ENCODE peak calls at places on chromosomes 13 and 19, in five cellular contexts. One of them, this sample, is unnamed.

GRCh38 chr13:77994166-77994565 is 75.5 kb upstream of the EDNRB start:
- DNase-seq in activated CD4-positive, alpha-beta T cell treated with anti-CD3 and anti-CD28 coated beads, Interleukin-2, amount 50 U/mL, for 24 hours: no peak
- DNase-seq in HFFc6: no peak
- DNase-seq in activated naive CD4-positive, alpha-beta T cell treated with anti-CD3 and anti-CD28 coated beads, Interleukin-2, amount 10 ng/mL, durations not matched to agents 7 days and 5 days: no peak
- DNase-seq in activated naive CD8-positive, alpha-beta T cell treated with anti-CD3 and anti-CD28 coated beads, Interleukin-2, amount 50 U/mL, for 24 hours: no peak
- DNase-seq in this sample: no peak

GRCh38 chr19:35760711-35761349 is 2.9 kb downstream of the PROSER3 start:
- DNase-seq in activated CD4-positive, alpha-beta T cell treated with anti-CD3 and anti-CD28 coated beads, Interleukin-2, amount 50 U/mL, for 24 hours: no peak
- DNase-seq in HFFc6: no peak
- DNase-seq in activated naive CD4-positive, alpha-beta T cell treated with anti-CD3 and anti-CD28 coated beads, Interleukin-2, amount 10 ng/mL, durations not matched to agents 7 days and 5 days: no peak
- DNase-seq in activated naive CD8-positive, alpha-beta T cell treated with anti-CD3 and anti-CD28 coated beads, Interleukin-2, amount 50 U/mL, for 24 hours: no peak
- DNase-seq in this sample: no peak

GRCh38 chr13:99496322-99497142 is 4.7 kb upstream of the TM9SF2 start:
- DNase-seq in activated CD4-positive, alpha-beta T cell treated with anti-CD3 and anti-CD28 coated beads, Interleukin-2, amount 50 U/mL, for 24 hours: peak
- DNase-seq in HFFc6: peak
- DNase-seq in activated naive CD4-positive, alpha-beta T cell treated with anti-CD3 and anti-CD28 coated beads, Interleukin-2, amount 10 ng/mL, durations not matched to agents 7 days and 5 days: peak
- DNase-seq in activated naive CD8-positive, alpha-beta T cell treated with anti-CD3 and anti-CD28 coated beads, Interleukin-2, amount 50 U/mL, for 24 hours: peak
- DNase-seq in this sample: peak

GRCh38 chr19:12899891-12900518 is 9.0 kb downstream of the GCDH start:
- DNase-seq in activated CD4-positive, alpha-beta T cell treated with anti-CD3 and anti-CD28 coated beads, Interleukin-2, amount 50 U/mL, for 24 hours: no peak
- DNase-seq in HFFc6: no peak
- DNase-seq in activated naive CD4-positive, alpha-beta T cell treated with anti-CD3 and anti-CD28 coated beads, Interleukin-2, amount 10 ng/mL, durations not matched to agents 7 days and 5 days: no peak
- DNase-seq in activated naive CD8-positive, alpha-beta T cell treated with anti-CD3 and anti-CD28 coated beads, Interleukin-2, amount 50 U/mL, for 24 hours: peak
- DNase-seq in this sample: peak

GRCh38 chr19:44753932-44754742 is 5.6 kb downstream of the BCL3 start:
- DNase-seq in activated CD4-positive, alpha-beta T cell treated with anti-CD3 and anti-CD28 coated beads, Interleukin-2, amount 50 U/mL, for 24 hours: peak
- DNase-seq in HFFc6: peak
- DNase-seq in activated naive CD4-positive, alpha-beta T cell treated with anti-CD3 and anti-CD28 coated beads, Interleukin-2, amount 10 ng/mL, durations not matched to agents 7 days and 5 days: peak
- DNase-seq in activated naive CD8-positive, alpha-beta T cell treated with anti-CD3 and anti-CD28 coated beads, Interleukin-2, amount 50 U/mL, for 24 hours: peak
- DNase-seq in this sample: peak

GRCh38 chr13:105177265-105177900 is 1358.1 kb downstream of the EFNB2 start:
- DNase-seq in activated CD4-positive, alpha-beta T cell treated with anti-CD3 and anti-CD28 coated beads, Interleukin-2, amount 50 U/mL, for 24 hours: no peak
- DNase-seq in HFFc6: no peak
- DNase-seq in activated naive CD4-positive, alpha-beta T cell treated with anti-CD3 and anti-CD28 coated beads, Interleukin-2, amount 10 ng/mL, durations not matched to agents 7 days and 5 days: no peak
- DNase-seq in activated naive CD8-positive, alpha-beta T cell treated with anti-CD3 and anti-CD28 coated beads, Interleukin-2, amount 50 U/mL, for 24 hours: no peak
- DNase-seq in this sample: no peak

GRCh38 chr13:110648155-110648819 is 32.9 kb downstream of the NAXD start:
- DNase-seq in activated CD4-positive, alpha-beta T cell treated with anti-CD3 and anti-CD28 coated beads, Interleukin-2, amount 50 U/mL, for 24 hours: no peak
- DNase-seq in HFFc6: no peak
- DNase-seq in activated naive CD4-positive, alpha-beta T cell treated with anti-CD3 and anti-CD28 coated beads, Interleukin-2, amount 10 ng/mL, durations not matched to agents 7 days and 5 days: no peak
- DNase-seq in activated naive CD8-positive, alpha-beta T cell treated with anti-CD3 and anti-CD28 coated beads, Interleukin-2, amount 50 U/mL, for 24 hours: no peak
- DNase-seq in this sample: no peak

GRCh38 chr13:21106089-21106488 is 44.7 kb upstream of the LATS2 start:
- DNase-seq in activated CD4-positive, alpha-beta T cell treated with anti-CD3 and anti-CD28 coated beads, Interleukin-2, amount 50 U/mL, for 24 hours: no peak
- DNase-seq in HFFc6: peak
- DNase-seq in activated naive CD4-positive, alpha-beta T cell treated with anti-CD3 and anti-CD28 coated beads, Interleukin-2, amount 10 ng/mL, durations not matched to agents 7 days and 5 days: no peak
- DNase-seq in activated naive CD8-positive, alpha-beta T cell treated with anti-CD3 and anti-CD28 coated beads, Interleukin-2, amount 50 U/mL, for 24 hours: no peak
- DNase-seq in this sample: no peak

GRCh38 chr13:88014527-88014926 is 343.4 kb downstream of the SLITRK5 start:
- DNase-seq in activated CD4-positive, alpha-beta T cell treated with anti-CD3 and anti-CD28 coated beads, Interleukin-2, amount 50 U/mL, for 24 hours: no peak
- DNase-seq in HFFc6: no peak
- DNase-seq in activated naive CD4-positive, alpha-beta T cell treated with anti-CD3 and anti-CD28 coated beads, Interleukin-2, amount 10 ng/mL, durations not matched to agents 7 days and 5 days: no peak
- DNase-seq in activated naive CD8-positive, alpha-beta T cell treated with anti-CD3 and anti-CD28 coated beads, Interleukin-2, amount 50 U/mL, for 24 hours: no peak
- DNase-seq in this sample: no peak

GRCh38 chr13:55516610-55517009 is 1624.1 kb upstream of the PRR20A start:
- DNase-seq in activated CD4-positive, alpha-beta T cell treated with anti-CD3 and anti-CD28 coated beads, Interleukin-2, amount 50 U/mL, for 24 hours: no peak
- DNase-seq in HFFc6: no peak
- DNase-seq in activated naive CD4-positive, alpha-beta T cell treated with anti-CD3 and anti-CD28 coated beads, Interleukin-2, amount 10 ng/mL, durations not matched to agents 7 days and 5 days: no peak
- DNase-seq in activated naive CD8-positive, alpha-beta T cell treated with anti-CD3 and anti-CD28 coated beads, Interleukin-2, amount 50 U/mL, for 24 hours: no peak
- DNase-seq in this sample: no peak

GRCh38 chr19:36797786-36798108 is 25.1 kb upstream of the ZNF850 start:
- DNase-seq in activated CD4-positive, alpha-beta T cell treated with anti-CD3 and anti-CD28 coated beads, Interleukin-2, amount 50 U/mL, for 24 hours: no peak
- DNase-seq in HFFc6: no peak
- DNase-seq in activated naive CD4-positive, alpha-beta T cell treated with anti-CD3 and anti-CD28 coated beads, Interleukin-2, amount 10 ng/mL, durations not matched to agents 7 days and 5 days: no peak
- DNase-seq in activated naive CD8-positive, alpha-beta T cell treated with anti-CD3 and anti-CD28 coated beads, Interleukin-2, amount 50 U/mL, for 24 hours: no peak
- DNase-seq in this sample: no peak

GRCh38 chr19:34393629-34394028 is 10.6 kb upstream of the PDCD2L start:
- DNase-seq in activated CD4-positive, alpha-beta T cell treated with anti-CD3 and anti-CD28 coated beads, Interleukin-2, amount 50 U/mL, for 24 hours: no peak
- DNase-seq in HFFc6: no peak
- DNase-seq in activated naive CD4-positive, alpha-beta T cell treated with anti-CD3 and anti-CD28 coated beads, Interleukin-2, amount 10 ng/mL, durations not matched to agents 7 days and 5 days: no peak
- DNase-seq in activated naive CD8-positive, alpha-beta T cell treated with anti-CD3 and anti-CD28 coated beads, Interleukin-2, amount 50 U/mL, for 24 hours: no peak
- DNase-seq in this sample: no peak

GRCh38 chr13:48533207-48533499 is 273 bp upstream of the RCBTB2 start:
- DNase-seq in activated CD4-positive, alpha-beta T cell treated with anti-CD3 and anti-CD28 coated beads, Interleukin-2, amount 50 U/mL, for 24 hours: no peak
- DNase-seq in HFFc6: no peak
- DNase-seq in activated naive CD4-positive, alpha-beta T cell treated with anti-CD3 and anti-CD28 coated beads, Interleukin-2, amount 10 ng/mL, durations not matched to agents 7 days and 5 days: no peak
- DNase-seq in activated naive CD8-positive, alpha-beta T cell treated with anti-CD3 and anti-CD28 coated beads, Interleukin-2, amount 50 U/mL, for 24 hours: no peak
- DNase-seq in this sample: no peak

GRCh38 chr13:21013682-21014038 is 47.7 kb downstream of the LATS2 start:
- DNase-seq in activated CD4-positive, alpha-beta T cell treated with anti-CD3 and anti-CD28 coated beads, Interleukin-2, amount 50 U/mL, for 24 hours: no peak
- DNase-seq in HFFc6: no peak
- DNase-seq in activated naive CD4-positive, alpha-beta T cell treated with anti-CD3 and anti-CD28 coated beads, Interleukin-2, amount 10 ng/mL, durations not matched to agents 7 days and 5 days: no peak
- DNase-seq in activated naive CD8-positive, alpha-beta T cell treated with anti-CD3 and anti-CD28 coated beads, Interleukin-2, amount 50 U/mL, for 24 hours: no peak
- DNase-seq in this sample: no peak

GRCh38 chr13:48333976-48334375 is 30.4 kb downstream of the RB1 start:
- DNase-seq in activated CD4-positive, alpha-beta T cell treated with anti-CD3 and anti-CD28 coated beads, Interleukin-2, amount 50 U/mL, for 24 hours: no peak
- DNase-seq in HFFc6: peak
- DNase-seq in activated naive CD4-positive, alpha-beta T cell treated with anti-CD3 and anti-CD28 coated beads, Interleukin-2, amount 10 ng/mL, durations not matched to agents 7 days and 5 days: no peak
- DNase-seq in activated naive CD8-positive, alpha-beta T cell treated with anti-CD3 and anti-CD28 coated beads, Interleukin-2, amount 50 U/mL, for 24 hours: no peak
- DNase-seq in this sample: no peak

GRCh38 chr19:41718761-41719160 is 10.3 kb downstream of the CEACAM5 start:
- DNase-seq in activated CD4-positive, alpha-beta T cell treated with anti-CD3 and anti-CD28 coated beads, Interleukin-2, amount 50 U/mL, for 24 hours: no peak
- DNase-seq in HFFc6: no peak
- DNase-seq in activated naive CD4-positive, alpha-beta T cell treated with anti-CD3 and anti-CD28 coated beads, Interleukin-2, amount 10 ng/mL, durations not matched to agents 7 days and 5 days: no peak
- DNase-seq in activated naive CD8-positive, alpha-beta T cell treated with anti-CD3 and anti-CD28 coated beads, Interleukin-2, amount 50 U/mL, for 24 hours: no peak
- DNase-seq in this sample: no peak

GRCh38 chr19:35669974-35670373 is 3.7 kb downstream of the UPK1A start:
- DNase-seq in activated CD4-positive, alpha-beta T cell treated with anti-CD3 and anti-CD28 coated beads, Interleukin-2, amount 50 U/mL, for 24 hours: no peak
- DNase-seq in HFFc6: no peak
- DNase-seq in activated naive CD4-positive, alpha-beta T cell treated with anti-CD3 and anti-CD28 coated beads, Interleukin-2, amount 10 ng/mL, durations not matched to agents 7 days and 5 days: no peak
- DNase-seq in activated naive CD8-positive, alpha-beta T cell treated with anti-CD3 and anti-CD28 coated beads, Interleukin-2, amount 50 U/mL, for 24 hours: no peak
- DNase-seq in this sample: no peak

GRCh38 chr13:109818891-109819290 is 32.5 kb upstream of the IRS2 start:
- DNase-seq in activated CD4-positive, alpha-beta T cell treated with anti-CD3 and anti-CD28 coated beads, Interleukin-2, amount 50 U/mL, for 24 hours: no peak
- DNase-seq in HFFc6: peak
- DNase-seq in activated naive CD4-positive, alpha-beta T cell treated with anti-CD3 and anti-CD28 coated beads, Interleukin-2, amount 10 ng/mL, durations not matched to agents 7 days and 5 days: no peak
- DNase-seq in activated naive CD8-positive, alpha-beta T cell treated with anti-CD3 and anti-CD28 coated beads, Interleukin-2, amount 50 U/mL, for 24 hours: no peak
- DNase-seq in this sample: no peak

GRCh38 chr19:52273301-52273700 is 3.9 kb downstream of the ZNF766 start:
- DNase-seq in activated CD4-positive, alpha-beta T cell treated with anti-CD3 and anti-CD28 coated beads, Interleukin-2, amount 50 U/mL, for 24 hours: no peak
- DNase-seq in HFFc6: no peak
- DNase-seq in activated naive CD4-positive, alpha-beta T cell treated with anti-CD3 and anti-CD28 coated beads, Interleukin-2, amount 10 ng/mL, durations not matched to agents 7 days and 5 days: no peak
- DNase-seq in activated naive CD8-positive, alpha-beta T cell treated with anti-CD3 and anti-CD28 coated beads, Interleukin-2, amount 50 U/mL, for 24 hours: no peak
- DNase-seq in this sample: no peak

GRCh38 chr13:76815344-76815743 is 70.9 kb downstream of the KCTD12 start:
- DNase-seq in activated CD4-positive, alpha-beta T cell treated with anti-CD3 and anti-CD28 coated beads, Interleukin-2, amount 50 U/mL, for 24 hours: no peak
- DNase-seq in HFFc6: no peak
- DNase-seq in activated naive CD4-positive, alpha-beta T cell treated with anti-CD3 and anti-CD28 coated beads, Interleukin-2, amount 10 ng/mL, durations not matched to agents 7 days and 5 days: no peak
- DNase-seq in activated naive CD8-positive, alpha-beta T cell treated with anti-CD3 and anti-CD28 coated beads, Interleukin-2, amount 50 U/mL, for 24 hours: no peak
- DNase-seq in this sample: no peak

GRCh38 chr19:45352471-45352870 is 11.9 kb downstream of the KLC3 start:
- DNase-seq in activated CD4-positive, alpha-beta T cell treated with anti-CD3 and anti-CD28 coated beads, Interleukin-2, amount 50 U/mL, for 24 hours: no peak
- DNase-seq in HFFc6: no peak
- DNase-seq in activated naive CD4-positive, alpha-beta T cell treated with anti-CD3 and anti-CD28 coated beads, Interleukin-2, amount 10 ng/mL, durations not matched to agents 7 days and 5 days: no peak
- DNase-seq in activated naive CD8-positive, alpha-beta T cell treated with anti-CD3 and anti-CD28 coated beads, Interleukin-2, amount 50 U/mL, for 24 hours: no peak
- DNase-seq in this sample: no peak

GRCh38 chr13:72101768-72102400 is 234.9 kb upstream of the DACH1 start:
- DNase-seq in activated CD4-positive, alpha-beta T cell treated with anti-CD3 and anti-CD28 coated beads, Interleukin-2, amount 50 U/mL, for 24 hours: no peak
- DNase-seq in HFFc6: no peak
- DNase-seq in activated naive CD4-positive, alpha-beta T cell treated with anti-CD3 and anti-CD28 coated beads, Interleukin-2, amount 10 ng/mL, durations not matched to agents 7 days and 5 days: no peak
- DNase-seq in activated naive CD8-positive, alpha-beta T cell treated with anti-CD3 and anti-CD28 coated beads, Interleukin-2, amount 50 U/mL, for 24 hours: no peak
- DNase-seq in this sample: no peak

GRCh38 chr19:23439623-23440022 is 44.4 kb upstream of the ZNF91 start:
- DNase-seq in activated CD4-positive, alpha-beta T cell treated with anti-CD3 and anti-CD28 coated beads, Interleukin-2, amount 50 U/mL, for 24 hours: no peak
- DNase-seq in HFFc6: no peak
- DNase-seq in activated naive CD4-positive, alpha-beta T cell treated with anti-CD3 and anti-CD28 coated beads, Interleukin-2, amount 10 ng/mL, durations not matched to agents 7 days and 5 days: no peak
- DNase-seq in activated naive CD8-positive, alpha-beta T cell treated with anti-CD3 and anti-CD28 coated beads, Interleukin-2, amount 50 U/mL, for 24 hours: no peak
- DNase-seq in this sample: peak

GRCh38 chr13:103140001-103140671 is 73.9 kb upstream of the SLC10A2 start:
- DNase-seq in activated CD4-positive, alpha-beta T cell treated with anti-CD3 and anti-CD28 coated beads, Interleukin-2, amount 50 U/mL, for 24 hours: no peak
- DNase-seq in HFFc6: no peak
- DNase-seq in activated naive CD4-positive, alpha-beta T cell treated with anti-CD3 and anti-CD28 coated beads, Interleukin-2, amount 10 ng/mL, durations not matched to agents 7 days and 5 days: no peak
- DNase-seq in activated naive CD8-positive, alpha-beta T cell treated with anti-CD3 and anti-CD28 coated beads, Interleukin-2, amount 50 U/mL, for 24 hours: no peak
- DNase-seq in this sample: peak

GRCh38 chr19:48445606-48446481 is at the start of gene GRWD1:
- DNase-seq in activated CD4-positive, alpha-beta T cell treated with anti-CD3 and anti-CD28 coated beads, Interleukin-2, amount 50 U/mL, for 24 hours: peak
- DNase-seq in HFFc6: peak
- DNase-seq in activated naive CD4-positive, alpha-beta T cell treated with anti-CD3 and anti-CD28 coated beads, Interleukin-2, amount 10 ng/mL, durations not matched to agents 7 days and 5 days: peak
- DNase-seq in activated naive CD8-positive, alpha-beta T cell treated with anti-CD3 and anti-CD28 coated beads, Interleukin-2, amount 50 U/mL, for 24 hours: peak
- DNase-seq in this sample: peak

GRCh38 chr13:92896842-92897241 is 329.8 kb upstream of the GPC6 start:
- DNase-seq in activated CD4-positive, alpha-beta T cell treated with anti-CD3 and anti-CD28 coated beads, Interleukin-2, amount 50 U/mL, for 24 hours: no peak
- DNase-seq in HFFc6: no peak
- DNase-seq in activated naive CD4-positive, alpha-beta T cell treated with anti-CD3 and anti-CD28 coated beads, Interleukin-2, amount 10 ng/mL, durations not matched to agents 7 days and 5 days: no peak
- DNase-seq in activated naive CD8-positive, alpha-beta T cell treated with anti-CD3 and anti-CD28 coated beads, Interleukin-2, amount 50 U/mL, for 24 hours: no peak
- DNase-seq in this sample: no peak

GRCh38 chr19:32224371-32225244 is 120.8 kb upstream of the ZNF507 start:
- DNase-seq in activated CD4-positive, alpha-beta T cell treated with anti-CD3 and anti-CD28 coated beads, Interleukin-2, amount 50 U/mL, for 24 hours: peak
- DNase-seq in HFFc6: peak
- DNase-seq in activated naive CD4-positive, alpha-beta T cell treated with anti-CD3 and anti-CD28 coated beads, Interleukin-2, amount 10 ng/mL, durations not matched to agents 7 days and 5 days: peak
- DNase-seq in activated naive CD8-positive, alpha-beta T cell treated with anti-CD3 and anti-CD28 coated beads, Interleukin-2, amount 50 U/mL, for 24 hours: peak
- DNase-seq in this sample: peak

GRCh38 chr19:4878491-4878968 is 11.1 kb upstream of the PLIN3 start:
- DNase-seq in activated CD4-positive, alpha-beta T cell treated with anti-CD3 and anti-CD28 coated beads, Interleukin-2, amount 50 U/mL, for 24 hours: no peak
- DNase-seq in HFFc6: no peak
- DNase-seq in activated naive CD4-positive, alpha-beta T cell treated with anti-CD3 and anti-CD28 coated beads, Interleukin-2, amount 10 ng/mL, durations not matched to agents 7 days and 5 days: no peak
- DNase-seq in activated naive CD8-positive, alpha-beta T cell treated with anti-CD3 and anti-CD28 coated beads, Interleukin-2, amount 50 U/mL, for 24 hours: peak
- DNase-seq in this sample: peak

GRCh38 chr19:1648926-1649541 is 3.4 kb downstream of the TCF3 start:
- DNase-seq in activated CD4-positive, alpha-beta T cell treated with anti-CD3 and anti-CD28 coated beads, Interleukin-2, amount 50 U/mL, for 24 hours: no peak
- DNase-seq in HFFc6: no peak
- DNase-seq in activated naive CD4-positive, alpha-beta T cell treated with anti-CD3 and anti-CD28 coated beads, Interleukin-2, amount 10 ng/mL, durations not matched to agents 7 days and 5 days: no peak
- DNase-seq in activated naive CD8-positive, alpha-beta T cell treated with anti-CD3 and anti-CD28 coated beads, Interleukin-2, amount 50 U/mL, for 24 hours: peak
- DNase-seq in this sample: peak

GRCh38 chr19:56217039-56217949 is 15.2 kb downstream of the ZSCAN5C start:
- DNase-seq in activated CD4-positive, alpha-beta T cell treated with anti-CD3 and anti-CD28 coated beads, Interleukin-2, amount 50 U/mL, for 24 hours: no peak
- DNase-seq in HFFc6: no peak
- DNase-seq in activated naive CD4-positive, alpha-beta T cell treated with anti-CD3 and anti-CD28 coated beads, Interleukin-2, amount 10 ng/mL, durations not matched to agents 7 days and 5 days: peak
- DNase-seq in activated naive CD8-positive, alpha-beta T cell treated with anti-CD3 and anti-CD28 coated beads, Interleukin-2, amount 50 U/mL, for 24 hours: no peak
- DNase-seq in this sample: no peak

GRCh38 chr13:111429064-111429558 is 108.7 kb downstream of the TEX29 start:
- DNase-seq in activated CD4-positive, alpha-beta T cell treated with anti-CD3 and anti-CD28 coated beads, Interleukin-2, amount 50 U/mL, for 24 hours: no peak
- DNase-seq in HFFc6: peak
- DNase-seq in activated naive CD4-positive, alpha-beta T cell treated with anti-CD3 and anti-CD28 coated beads, Interleukin-2, amount 10 ng/mL, durations not matched to agents 7 days and 5 days: peak
- DNase-seq in activated naive CD8-positive, alpha-beta T cell treated with anti-CD3 and anti-CD28 coated beads, Interleukin-2, amount 50 U/mL, for 24 hours: peak
- DNase-seq in this sample: peak

GRCh38 chr13:102191951-102192461 is 209.8 kb downstream of the FGF14 start:
- DNase-seq in activated CD4-positive, alpha-beta T cell treated with anti-CD3 and anti-CD28 coated beads, Interleukin-2, amount 50 U/mL, for 24 hours: no peak
- DNase-seq in HFFc6: no peak
- DNase-seq in activated naive CD4-positive, alpha-beta T cell treated with anti-CD3 and anti-CD28 coated beads, Interleukin-2, amount 10 ng/mL, durations not matched to agents 7 days and 5 days: no peak
- DNase-seq in activated naive CD8-positive, alpha-beta T cell treated with anti-CD3 and anti-CD28 coated beads, Interleukin-2, amount 50 U/mL, for 24 hours: no peak
- DNase-seq in this sample: no peak

GRCh38 chr13:72638059-72638815 is 89.2 kb downstream of the MZT1 start:
- DNase-seq in activated CD4-positive, alpha-beta T cell treated with anti-CD3 and anti-CD28 coated beads, Interleukin-2, amount 50 U/mL, for 24 hours: no peak
- DNase-seq in HFFc6: no peak
- DNase-seq in activated naive CD4-positive, alpha-beta T cell treated with anti-CD3 and anti-CD28 coated beads, Interleukin-2, amount 10 ng/mL, durations not matched to agents 7 days and 5 days: no peak
- DNase-seq in activated naive CD8-positive, alpha-beta T cell treated with anti-CD3 and anti-CD28 coated beads, Interleukin-2, amount 50 U/mL, for 24 hours: no peak
- DNase-seq in this sample: no peak

GRCh38 chr13:36518707-36519106 is 86.4 kb downstream of the CCNA1 start:
- DNase-seq in activated CD4-positive, alpha-beta T cell treated with anti-CD3 and anti-CD28 coated beads, Interleukin-2, amount 50 U/mL, for 24 hours: no peak
- DNase-seq in HFFc6: no peak
- DNase-seq in activated naive CD4-positive, alpha-beta T cell treated with anti-CD3 and anti-CD28 coated beads, Interleukin-2, amount 10 ng/mL, durations not matched to agents 7 days and 5 days: no peak
- DNase-seq in activated naive CD8-positive, alpha-beta T cell treated with anti-CD3 and anti-CD28 coated beads, Interleukin-2, amount 50 U/mL, for 24 hours: no peak
- DNase-seq in this sample: no peak

GRCh38 chr13:29964181-29964845 is 113.9 kb upstream of the UBL3 start:
- DNase-seq in activated CD4-positive, alpha-beta T cell treated with anti-CD3 and anti-CD28 coated beads, Interleukin-2, amount 50 U/mL, for 24 hours: no peak
- DNase-seq in HFFc6: no peak
- DNase-seq in activated naive CD4-positive, alpha-beta T cell treated with anti-CD3 and anti-CD28 coated beads, Interleukin-2, amount 10 ng/mL, durations not matched to agents 7 days and 5 days: no peak
- DNase-seq in activated naive CD8-positive, alpha-beta T cell treated with anti-CD3 and anti-CD28 coated beads, Interleukin-2, amount 50 U/mL, for 24 hours: no peak
- DNase-seq in this sample: no peak

GRCh38 chr13:67421475-67421874 is 191.3 kb upstream of the PCDH9 start:
- DNase-seq in activated CD4-positive, alpha-beta T cell treated with anti-CD3 and anti-CD28 coated beads, Interleukin-2, amount 50 U/mL, for 24 hours: no peak
- DNase-seq in HFFc6: no peak
- DNase-seq in activated naive CD4-positive, alpha-beta T cell treated with anti-CD3 and anti-CD28 coated beads, Interleukin-2, amount 10 ng/mL, durations not matched to agents 7 days and 5 days: no peak
- DNase-seq in activated naive CD8-positive, alpha-beta T cell treated with anti-CD3 and anti-CD28 coated beads, Interleukin-2, amount 50 U/mL, for 24 hours: no peak
- DNase-seq in this sample: no peak

GRCh38 chr19:38213911-38214625 is 10.0 kb downstream of the DPF1 start:
- DNase-seq in activated CD4-positive, alpha-beta T cell treated with anti-CD3 and anti-CD28 coated beads, Interleukin-2, amount 50 U/mL, for 24 hours: no peak
- DNase-seq in HFFc6: peak
- DNase-seq in activated naive CD4-positive, alpha-beta T cell treated with anti-CD3 and anti-CD28 coated beads, Interleukin-2, amount 10 ng/mL, durations not matched to agents 7 days and 5 days: peak
- DNase-seq in activated naive CD8-positive, alpha-beta T cell treated with anti-CD3 and anti-CD28 coated beads, Interleukin-2, amount 50 U/mL, for 24 hours: peak
- DNase-seq in this sample: peak

This sample was measured in activated CD8-positive, alpha-beta T cell treated with anti-CD3 and anti-CD28 coated beads for 36 hours.